ENCODE peak calls at places on chromosomes 6 and 20, in eight cellular contexts. One of them, this sample, is unnamed.

GRCh38 chr20:34495928-34496327 is 20.3 kb upstream of the DYNLRB1 start:
- DNase-seq in tibial artery: no peak
- DNase-seq in T-helper 1 cell: no peak
- DNase-seq in T-helper 17 cell: no peak
- DNase-seq in Caki2: no peak
- DNase-seq in amygdala: no peak
- DNase-seq in amniotic epithelial cell: no peak
- DNase-seq in left cardiac atrium: no peak
- DNase-seq in this sample: no peak

GRCh38 chr6:57172136-57173055 is at the start of gene BAG2:
- DNase-seq in tibial artery: peak; percentile 95
- DNase-seq in T-helper 1 cell: peak; percentile 73
- DNase-seq in T-helper 17 cell: peak; percentile 64
- DNase-seq in Caki2: peak; percentile 94
- DNase-seq in amygdala: peak; percentile 72
- DNase-seq in amniotic epithelial cell: peak; percentile 89
- DNase-seq in left cardiac atrium: peak; percentile 89
- DNase-seq in this sample: peak; percentile 88

GRCh38 chr6:23663652-23664051 is 462.4 kb upstream of the NRSN1 start:
- DNase-seq in tibial artery: no peak
- DNase-seq in T-helper 1 cell: no peak
- DNase-seq in T-helper 17 cell: no peak
- DNase-seq in Caki2: no peak
- DNase-seq in amygdala: no peak
- DNase-seq in amniotic epithelial cell: no peak
- DNase-seq in left cardiac atrium: no peak
- DNase-seq in this sample: no peak

GRCh38 chr6:146857960-146858308 is 259.2 kb downstream of the ADGB start:
- DNase-seq in tibial artery: no peak
- DNase-seq in T-helper 1 cell: no peak
- DNase-seq in T-helper 17 cell: no peak
- DNase-seq in Caki2: no peak
- DNase-seq in amygdala: no peak
- DNase-seq in amniotic epithelial cell: peak; percentile 12
- DNase-seq in left cardiac atrium: no peak
- DNase-seq in this sample: peak; percentile 0

GRCh38 chr20:57476073-57476526 is 48.8 kb downstream of the CTCFL start:
- DNase-seq in tibial artery: peak; percentile 48
- DNase-seq in T-helper 1 cell: no peak
- DNase-seq in T-helper 17 cell: no peak
- DNase-seq in Caki2: no peak
- DNase-seq in amygdala: no peak
- DNase-seq in amniotic epithelial cell: no peak
- DNase-seq in left cardiac atrium: no peak
- DNase-seq in this sample: no peak

GRCh38 chr6:80403365-80403764 is 296.9 kb downstream of the BCKDHB start:
- DNase-seq in tibial artery: no peak
- DNase-seq in T-helper 1 cell: no peak
- DNase-seq in T-helper 17 cell: no peak
- DNase-seq in Caki2: no peak
- DNase-seq in amygdala: no peak
- DNase-seq in amniotic epithelial cell: no peak
- DNase-seq in left cardiac atrium: no peak
- DNase-seq in this sample: no peak

GRCh38 chr6:128112494-128112893 is 211.6 kb upstream of the THEMIS start:
- DNase-seq in tibial artery: no peak
- DNase-seq in T-helper 1 cell: no peak
- DNase-seq in T-helper 17 cell: no peak
- DNase-seq in Caki2: no peak
- DNase-seq in amygdala: no peak
- DNase-seq in amniotic epithelial cell: peak; percentile 68
- DNase-seq in left cardiac atrium: no peak
- DNase-seq in this sample: peak; percentile 33

GRCh38 chr6:17165383-17165782 is 63.5 kb downstream of the STMND1 start:
- DNase-seq in tibial artery: no peak
- DNase-seq in T-helper 1 cell: no peak
- DNase-seq in T-helper 17 cell: no peak
- DNase-seq in Caki2: no peak
- DNase-seq in amygdala: no peak
- DNase-seq in amniotic epithelial cell: peak; percentile 26
- DNase-seq in left cardiac atrium: no peak
- DNase-seq in this sample: no peak

GRCh38 chr6:155212616-155213380 is 51.0 kb upstream of the CLDN20 start:
- DNase-seq in tibial artery: no peak
- DNase-seq in T-helper 1 cell: no peak
- DNase-seq in T-helper 17 cell: no peak
- DNase-seq in Caki2: no peak
- DNase-seq in amygdala: no peak
- DNase-seq in amniotic epithelial cell: no peak
- DNase-seq in left cardiac atrium: no peak
- DNase-seq in this sample: no peak

GRCh38 chr6:7479801-7480266 is 61.6 kb upstream of the DSP start:
- DNase-seq in tibial artery: no peak
- DNase-seq in T-helper 1 cell: no peak
- DNase-seq in T-helper 17 cell: no peak
- DNase-seq in Caki2: peak; percentile 86
- DNase-seq in amygdala: no peak
- DNase-seq in amniotic epithelial cell: peak; percentile 96
- DNase-seq in left cardiac atrium: no peak
- DNase-seq in this sample: no peak

GRCh38 chr6:37125779-37126553 is 44.0 kb upstream of the PIM1 start:
- DNase-seq in tibial artery: no peak
- DNase-seq in T-helper 1 cell: no peak
- DNase-seq in T-helper 17 cell: no peak
- DNase-seq in Caki2: peak; percentile 44
- DNase-seq in amygdala: no peak
- DNase-seq in amniotic epithelial cell: peak; percentile 25
- DNase-seq in left cardiac atrium: no peak
- DNase-seq in this sample: no peak

GRCh38 chr6:153028261-153028660 is 25.8 kb upstream of the MTRF1L start:
- DNase-seq in tibial artery: no peak
- DNase-seq in T-helper 1 cell: no peak
- DNase-seq in T-helper 17 cell: no peak
- DNase-seq in Caki2: no peak
- DNase-seq in amygdala: no peak
- DNase-seq in amniotic epithelial cell: no peak
- DNase-seq in left cardiac atrium: no peak
- DNase-seq in this sample: no peak

GRCh38 chr6:152635949-152636674 is 1.1 kb downstream of the SYNE1 start:
- DNase-seq in tibial artery: no peak
- DNase-seq in T-helper 1 cell: no peak
- DNase-seq in T-helper 17 cell: no peak
- DNase-seq in Caki2: no peak
- DNase-seq in amygdala: peak; percentile 64
- DNase-seq in amniotic epithelial cell: peak; percentile 1
- DNase-seq in left cardiac atrium: peak; percentile 43
- DNase-seq in this sample: no peak

GRCh38 chr6:4374231-4374630 is 238.9 kb upstream of the ECI2 start:
- DNase-seq in tibial artery: no peak
- DNase-seq in T-helper 1 cell: no peak
- DNase-seq in T-helper 17 cell: no peak
- DNase-seq in Caki2: no peak
- DNase-seq in amygdala: no peak
- DNase-seq in amniotic epithelial cell: no peak
- DNase-seq in left cardiac atrium: no peak
- DNase-seq in this sample: no peak

GRCh38 chr20:17902531-17903083 is 66.0 kb downstream of the SNX5 start:
- DNase-seq in tibial artery: no peak
- DNase-seq in T-helper 1 cell: no peak
- DNase-seq in T-helper 17 cell: no peak
- DNase-seq in Caki2: no peak
- DNase-seq in amygdala: no peak
- DNase-seq in amniotic epithelial cell: no peak
- DNase-seq in left cardiac atrium: no peak
- DNase-seq in this sample: no peak